ENCODE peak calls at places on chromosomes 2 and 18, in nine cellular contexts. J, B, U, O, Z, F, T, I and S are unnamed samples. For H3K4me1, the result is how much of the 10 kb centered on the place peaks cover.

GRCh38 chr2:69013837-69014796 is 1.1 kb downstream of the ANTXR1 start:
- DNase-seq in J (no peak), B (no peak), U (no peak), O (peak), Z (no peak), F (peak), T (no peak), I (no peak), S (peak)

GRCh38 chr2:105496271-105496670 is 97.4 kb upstream of the FHL2 start:
- DNase-seq in J (no peak), B (no peak), U (no peak), O (no peak), Z (no peak), F (peak), T (no peak), I (no peak), S (no peak)

GRCh38 chr2:42984617-42985016 is 192.2 kb upstream of the HAAO start:
- DNase-seq in J (no peak), B (no peak), U (peak), O (no peak), Z (no peak), F (no peak), T (no peak), I (no peak), S (no peak)

GRCh38 chr2:16062471-16063250 is 122.3 kb downstream of the MYCN start:
- DNase-seq in J (no peak), B (no peak), U (no peak), O (no peak), Z (no peak), F (no peak), T (no peak), I (no peak), S (no peak)

GRCh38 chr2:21270083-21270491 is 146.3 kb downstream of the TDRD15 start:
- DNase-seq in J (no peak), B (peak), U (no peak), O (no peak), Z (no peak), F (peak), T (no peak), I (no peak), S (no peak)

GRCh38 chr2:54538537-54538936 is 82.4 kb downstream of the SPTBN1 start:
- DNase-seq in J (no peak), B (no peak), U (no peak), O (no peak), Z (no peak), F (no peak), T (no peak), I (no peak), S (no peak)

GRCh38 chr18:48887905-48888531 is 62.7 kb downstream of the SMAD7 start:
- DNase-seq in J (peak), B (no peak), U (peak), O (no peak), Z (no peak), F (no peak), T (no peak), I (no peak), S (no peak)

GRCh38 chr18:61992923-61993322 is 100.1 kb upstream of the RNF152 start:
- DNase-seq in J (no peak), B (no peak), U (no peak), O (peak), Z (no peak), F (no peak), T (no peak), I (no peak), S (no peak)

GRCh38 chr2:175807031-175807873 is 194.8 kb downstream of the LNPK start:
- DNase-seq in J (no peak), B (no peak), U (no peak), O (peak), Z (no peak), F (peak), T (no peak), I (no peak), S (no peak)

GRCh38 chr2:161139098-161139987 is 20.9 kb upstream of the TANK start:
- DNase-seq in J (no peak), B (no peak), U (no peak), O (peak), Z (no peak), F (no peak), T (no peak), I (no peak), S (peak)

GRCh38 chr2:23360571-23361125 is 24.3 kb upstream of the KLHL29 start:
- DNase-seq in J (no peak), B (no peak), U (no peak), O (no peak), Z (no peak), F (no peak), T (no peak), I (no peak), S (no peak)

GRCh38 chr2:197269173-197269572 is 41.4 kb downstream of the ANKRD44 start:
- DNase-seq in J (no peak), B (no peak), U (no peak), O (peak), Z (no peak), F (no peak), T (no peak), I (no peak), S (no peak)

GRCh38 chr2:27723372-27724144 is 48.0 kb upstream of the MRPL33 start:
- DNase-seq in J (peak), B (peak), U (no peak), O (peak), Z (peak), F (peak), T (peak), I (no peak), S (no peak)

GRCh38 chr2:85655961-85656403 is 12.0 kb downstream of the SFTPB start:
- DNase-seq in J (no peak), B (no peak), U (no peak), O (peak), Z (no peak), F (no peak), T (no peak), I (no peak), S (no peak)

GRCh38 chr2:212777020-212777491 is 238.5 kb upstream of the ERBB4 start:
- DNase-seq in J (no peak), B (peak), U (no peak), O (peak), Z (no peak), F (peak), T (no peak), I (no peak), S (peak)

GRCh38 chr18:78727057-78727739 is 252.4 kb upstream of the SALL3 start:
- DNase-seq in J (no peak), B (no peak), U (peak), O (no peak), Z (no peak), F (no peak), T (no peak), I (no peak), S (no peak)

GRCh38 chr18:4093676-4094075 is 361.4 kb downstream of the DLGAP1 start:
- DNase-seq in J (no peak), B (no peak), U (no peak), O (no peak), Z (no peak), F (no peak), T (no peak), I (no peak), S (no peak)

GRCh38 chr2:68857855-68858456 is 13.2 kb downstream of the BMP10 start:
- DNase-seq in J (no peak), B (no peak), U (no peak), O (no peak), Z (no peak), F (no peak), T (no peak), I (no peak), S (no peak)

GRCh38 chr18:3688682-3689081 is 238.7 kb downstream of the TGIF1 start:
- DNase-seq in J (no peak), B (no peak), U (no peak), O (peak), Z (no peak), F (peak), T (no peak), I (no peak), S (no peak)

GRCh38 chr2:234249873-234250272 is 199.4 kb downstream of the SPP2 start:
- DNase-seq in J (no peak), B (no peak), U (no peak), O (peak), Z (no peak), F (no peak), T (peak), I (no peak), S (no peak)

GRCh38 chr2:218885981-218886447 is 5.4 kb downstream of the WNT10A start:
- DNase-seq in J (no peak), B (no peak), U (peak), O (no peak), Z (no peak), F (no peak), T (no peak), I (no peak), S (no peak)

GRCh38 chr18:58699551-58699950 is 28.3 kb downstream of the MALT1 start:
- DNase-seq in J (no peak), B (no peak), U (no peak), O (no peak), Z (no peak), F (peak), T (no peak), I (no peak), S (no peak)

GRCh38 chr18:32333781-32334180 is 136.9 kb downstream of the GAREM1 start:
- DNase-seq in J (no peak), B (no peak), U (no peak), O (no peak), Z (no peak), F (no peak), T (peak), I (no peak), S (no peak)

GRCh38 chr2:240798327-240798905 is 21.6 kb downstream of the KIF1A start:
- DNase-seq in J (no peak), B (no peak), U (no peak), O (no peak), Z (no peak), F (no peak), T (no peak), I (no peak), S (no peak)

DNA sequence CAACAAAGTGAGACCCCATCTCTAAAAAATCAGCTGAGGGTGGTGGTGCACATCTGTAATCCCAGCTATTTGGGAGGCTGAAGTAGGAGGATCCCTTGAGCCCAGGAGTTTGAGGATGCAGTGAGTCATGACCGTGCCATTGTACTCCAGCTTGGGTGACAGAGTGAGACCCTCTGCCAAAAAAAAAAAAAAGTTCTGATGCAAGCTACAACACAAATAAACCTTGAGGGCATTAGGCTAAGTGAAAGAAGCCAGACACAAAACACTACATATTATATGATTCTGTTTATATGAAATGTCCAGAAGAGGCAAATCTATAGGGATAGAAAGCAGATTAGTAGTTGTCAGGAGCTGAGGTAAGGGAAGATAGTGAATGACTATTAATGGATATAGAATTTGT is 13.0 kb downstream of the YWHAQ start:
- DNase-seq in J (no peak), B (no peak), U (no peak), O (peak), Z (no peak), F (no peak), T (no peak), I (no peak), S (no peak)
- H3K4me1 ChIP-seq in J (under half), B (under half), U (half or more), O (under half), Z (half or more), F (under half), T (under half), I (half or more), S (half or more)

GRCh38 chr2:201129044-201129505 is 13.1 kb downstream of the CFLAR start:
- DNase-seq in J (no peak), B (no peak), U (no peak), O (peak), Z (no peak), F (no peak), T (no peak), I (no peak), S (no peak)

GRCh38 chr2:201130524-201131186 is 14.7 kb downstream of the CFLAR start:
- DNase-seq in J (peak), B (no peak), U (no peak), O (peak), Z (no peak), F (no peak), T (no peak), I (no peak), S (peak)

GRCh38 chr2:201135396-201135795 is 19.4 kb downstream of the CFLAR start:
- DNase-seq in J (no peak), B (no peak), U (no peak), O (no peak), Z (no peak), F (no peak), T (no peak), I (no peak), S (no peak)

GRCh38 chr2:201136889-201137321 is 20.9 kb downstream of the CFLAR start:
- DNase-seq in J (no peak), B (no peak), U (peak), O (no peak), Z (no peak), F (no peak), T (no peak), I (no peak), S (no peak)

DNA sequence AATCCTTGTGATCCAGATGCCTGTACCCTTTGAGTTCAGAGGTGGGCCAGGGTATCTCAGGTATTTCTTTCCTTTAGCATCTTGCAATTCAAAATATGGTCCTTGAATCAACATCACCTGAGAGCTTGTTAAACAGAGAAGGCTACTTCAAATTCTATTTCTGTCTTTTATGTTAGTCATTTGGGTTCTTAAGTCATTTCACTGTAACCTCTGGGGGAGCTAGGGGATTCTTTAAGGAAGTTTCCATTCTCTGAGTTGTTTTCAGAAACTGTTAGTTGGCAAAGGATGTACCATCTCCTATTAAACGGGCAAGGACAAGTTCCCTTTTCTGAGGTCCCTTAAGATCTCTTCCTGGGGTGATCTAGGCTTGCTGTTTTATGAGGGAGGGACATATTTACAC is 16.6 kb downstream of the CFLAR start:
- DNase-seq in J (no peak), B (no peak), U (no peak), O (no peak), Z (no peak), F (no peak), T (no peak), I (no peak), S (no peak)
- H3K4me1 ChIP-seq in J (half or more), B (under half), U (half or more), O (under half), Z (half or more), F (under half), T (under half), I (half or more), S (half or more)

GRCh38 chr18:53254265-53254664 is 914.3 kb downstream of the DCC start:
- DNase-seq in J (no peak), B (no peak), U (no peak), O (no peak), Z (no peak), F (no peak), T (no peak), I (no peak), S (no peak)
- H3K4me1 ChIP-seq in J (under half), B (under half), U (under half), O (under half), Z (under half), F (under half), T (under half), I (under half), S (under half)

GRCh38 chr2:222862915-222863544 is 2.2 kb downstream of the ACSL3 start:
- DNase-seq in J (no peak), B (no peak), U (no peak), O (peak), Z (no peak), F (no peak), T (no peak), I (no peak), S (no peak)

GRCh38 chr2:222869252-222869560 is 8.4 kb downstream of the ACSL3 start:
- DNase-seq in J (no peak), B (no peak), U (no peak), O (no peak), Z (no peak), F (no peak), T (no peak), I (no peak), S (no peak)

GRCh38 chr2:222865301-222865700 is 4.5 kb downstream of the ACSL3 start:
- DNase-seq in J (no peak), B (no peak), U (no peak), O (no peak), Z (no peak), F (no peak), T (no peak), I (no peak), S (no peak)

GRCh38 chr2:222864296-222864695 is 3.5 kb downstream of the ACSL3 start:
- DNase-seq in J (peak), B (peak), U (no peak), O (peak), Z (no peak), F (no peak), T (no peak), I (no peak), S (no peak)

GRCh38 chr2:222866358-222866960 is 5.6 kb downstream of the ACSL3 start:
- DNase-seq in J (peak), B (no peak), U (no peak), O (no peak), Z (no peak), F (peak), T (no peak), I (no peak), S (no peak)
- H3K4me1 ChIP-seq in J (half or more), B (under half), U (half or more), O (under half), Z (half or more), F (under half), T (under half), I (under half), S (under half)

DNA sequence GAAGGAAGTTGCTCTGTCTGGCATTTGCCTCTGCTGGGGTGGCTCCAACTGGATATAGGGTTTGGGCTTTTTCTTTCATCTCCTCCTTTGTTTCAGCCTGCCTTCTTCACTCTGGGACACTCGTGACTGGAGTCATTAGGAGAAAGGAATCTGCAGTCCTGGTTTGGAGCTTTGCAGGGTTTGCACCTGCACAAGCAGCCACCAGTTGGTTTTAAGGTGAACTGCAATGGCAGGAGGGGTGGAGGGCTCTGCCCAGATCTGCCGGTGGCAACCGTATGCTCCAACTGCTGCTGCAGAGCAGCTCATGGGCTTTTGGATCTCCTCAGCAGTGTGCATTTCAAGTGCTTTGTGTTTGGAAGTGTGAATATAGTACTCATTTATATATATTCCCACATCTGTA is 131.3 kb upstream of the MGAT5 start:
- DNase-seq in J (no peak), B (no peak), U (no peak), O (no peak), Z (no peak), F (peak), T (no peak), I (no peak), S (no peak)
- H3K4me1 ChIP-seq in J (half or more), B (under half), U (half or more), O (under half), Z (under half), F (under half), T (under half), I (half or more), S (half or more)